ENCODE peak calls at places on chromosomes 16 and 17, in six cellular contexts. V, I, Q, T, B and K are unnamed samples.
A peak's percentile ranks its signal among the peaks of the same experiment; 100 is the strongest.

GRCh38 chr16:59169168-59169567 is 435.1 kb upstream of the GOT2 start:
- DNase-seq in B (no peak), Q (no peak), V (no peak), T (no peak), I (no peak), K (no peak)

GRCh38 chr17:19644493-19645210 is 3.9 kb upstream of the ALDH3A2 start:
- DNase-seq in T (no peak), I (no peak), Q (no peak), V (no peak), B (no peak), K (peak; percentile 55)

GRCh38 chr16:22306788-22307187 is 9.6 kb downstream of the POLR3E start:
- DNase-seq in V (no peak), T (no peak), Q (no peak), I (no peak), B (no peak), K (no peak)

GRCh38 chr16:79169239-79169638 is 431.3 kb downstream of the MAF start:
- DNase-seq in T (peak; percentile 24), B (no peak), V (no peak), Q (peak; percentile 85), I (no peak), K (no peak)

GRCh38 chr17:72726936-72727335 is 365.6 kb downstream of the SLC39A11 start:
- DNase-seq in T (no peak), I (no peak), Q (no peak), V (no peak), B (no peak), K (no peak)

GRCh38 chr17:67018429-67019125 is 25.8 kb upstream of the CACNG1 start:
- DNase-seq in V (no peak), T (no peak), Q (no peak), I (no peak), B (no peak), K (no peak)

GRCh38 chr17:78923660-78924453 is 1.3 kb downstream of the TIMP2 start:
- DNase-seq in Q (peak; percentile 91), B (peak; percentile 95), T (peak; percentile 96), I (no peak), V (peak; percentile 82), K (no peak)

GRCh38 chr16:82452002-82452741 is 174.6 kb upstream of the CDH13 start:
- DNase-seq in I (no peak), T (no peak), Q (no peak), V (no peak), B (no peak), K (no peak)

GRCh38 chr16:7014756-7015155 is 317.9 kb upstream of the RBFOX1 start:
- DNase-seq in Q (no peak), I (no peak), T (no peak), B (no peak), V (no peak), K (no peak)

GRCh38 chr17:73436966-73437365 is 125.2 kb upstream of the CDC42EP4 start:
- DNase-seq in I (no peak), T (no peak), V (no peak), B (no peak), Q (no peak), K (no peak)

GRCh38 chr16:55710466-55710865 is 54.7 kb downstream of the SLC6A2 start:
- DNase-seq in T (no peak), Q (peak; percentile 82), B (no peak), V (no peak), I (no peak), K (peak; percentile 1)

GRCh38 chr17:82366749-82367148 is 4.8 kb upstream of the UTS2R start:
- DNase-seq in I (no peak), Q (no peak), V (no peak), T (no peak), B (no peak), K (no peak)

GRCh38 chr17:63549946-63550815 is at the start of gene DCAF7:
- DNase-seq in Q (peak; percentile 100), B (peak; percentile 100), I (peak; percentile 99), T (peak; percentile 100), V (peak; percentile 100), K (peak; percentile 100)

GRCh38 chr17:34519286-34519685 is 60.1 kb upstream of the TMEM132E start:
- DNase-seq in B (no peak), I (no peak), Q (peak; percentile 94), V (no peak), T (no peak), K (no peak)

GRCh38 chr16:65312795-65313194 is 190.9 kb upstream of the CDH11 start:
- DNase-seq in I (peak; percentile 67), B (no peak), T (no peak), Q (no peak), V (no peak), K (peak; percentile 72)

GRCh38 chr17:73646409-73647305 is 2.4 kb upstream of the SDK2 start:
- DNase-seq in T (no peak), B (no peak), I (no peak), V (no peak), Q (peak; percentile 86), K (no peak)

GRCh38 chr17:32266389-32267269 is 997 bp downstream of the RHBDL3 start:
- DNase-seq in I (no peak), Q (peak; percentile 91), V (no peak), T (no peak), B (peak; percentile 24), K (no peak)

GRCh38 chr16:83934684-83934977 is 18.4 kb upstream of the OSGIN1 start:
- DNase-seq in T (no peak), Q (no peak), B (no peak), V (no peak), I (no peak), K (no peak)

GRCh38 chr16:88835383-88835782 is 21.4 kb downstream of the GALNS start:
- DNase-seq in Q (no peak), V (peak; percentile 80), I (peak; percentile 16), B (no peak), T (no peak), K (peak; percentile 64)

GRCh38 chr17:50266384-50267073 is 7.7 kb upstream of the TMEM92 start:
- DNase-seq in T (peak; percentile 31), B (peak; percentile 68), I (peak; percentile 66), V (peak; percentile 91), Q (peak; percentile 67), K (peak; percentile 89)

GRCh38 chr17:77320501-77321256 is 179.9 kb downstream of the SEC14L1 start:
- DNase-seq in B (no peak), V (peak; percentile 82), Q (peak; percentile 45), I (no peak), T (no peak), K (peak; percentile 58)

GRCh38 chr16:17018715-17019014 is 452.1 kb downstream of the XYLT1 start:
- DNase-seq in I (no peak), Q (no peak), T (no peak), V (no peak), B (no peak), K (no peak)

GRCh38 chr16:66741131-66741900 is 10.1 kb downstream of the DYNC1LI2 start:
- DNase-seq in T (peak; percentile 94), B (peak; percentile 96), I (peak; percentile 71), V (peak; percentile 96), Q (no peak), K (peak; percentile 94)

GRCh38 chr16:14307059-14307531 is 236.0 kb downstream of the MRTFB start:
- DNase-seq in V (no peak), Q (peak; percentile 61), B (no peak), T (no peak), I (no peak), K (no peak)

GRCh38 chr16:14308357-14308723 is 237.2 kb downstream of the MRTFB start:
- DNase-seq in I (no peak), Q (no peak), V (no peak), B (no peak), T (no peak), K (no peak)

GRCh38 chr16:14304891-14305459 is 233.9 kb downstream of the MRTFB start:
- DNase-seq in Q (no peak), B (no peak), I (no peak), V (no peak), T (no peak), K (no peak)

GRCh38 chr16:14307623-14308356 is 236.7 kb downstream of the MRTFB start:
- DNase-seq in I (no peak), T (peak; percentile 69), V (no peak), B (peak; percentile 78), Q (peak; percentile 73), K (peak; percentile 51)

DNA sequence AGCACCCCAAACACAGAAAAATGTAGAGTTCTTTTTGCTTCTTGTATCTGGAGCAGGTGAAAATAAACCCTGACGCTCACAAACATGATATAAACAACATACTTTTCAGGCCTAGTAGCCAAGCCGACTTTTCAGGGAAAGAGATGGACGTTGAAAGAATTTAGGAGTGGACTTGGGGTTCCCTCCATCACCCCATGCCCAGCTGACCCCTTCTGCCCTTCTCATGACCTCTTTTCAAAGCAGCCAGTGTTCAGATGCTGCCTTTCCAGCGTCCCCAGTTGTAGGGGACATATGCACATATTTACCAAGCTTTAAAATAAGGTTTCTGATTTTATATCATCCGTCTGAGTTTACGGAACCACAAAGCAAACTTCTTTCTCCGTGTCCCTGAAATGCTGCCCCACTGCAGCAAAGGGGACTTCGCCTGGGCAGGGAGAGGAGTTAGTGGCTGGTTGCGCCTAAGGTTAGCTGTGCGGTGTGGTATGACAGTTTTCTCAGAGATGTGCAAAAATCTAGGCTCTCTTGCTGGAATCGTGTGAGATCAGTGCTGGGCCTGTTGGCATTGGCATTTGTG is 235.5 kb downstream of the MRTFB start:
- DNase-seq in V (no peak), I (no peak), Q (no peak), T (no peak), B (no peak), K (no peak)
- H3K4me3 ChIP-seq in V (no peak overlapping the region), I (no peak overlapping the region), Q (no peak overlapping the region), T (no peak overlapping the region), B (no peak overlapping the region), K (no peak overlapping the region)

GRCh38 chr17:21374455-21375161 is 1.5 kb upstream of the KCNJ12 start:
- DNase-seq in T (no peak), B (no peak), V (no peak), Q (no peak), I (no peak), K (no peak)
- TF ChIP-seq CTCF in T (no peak), B (no peak), V (no peak), Q (no peak), I (no peak), K (no peak)

DNA sequence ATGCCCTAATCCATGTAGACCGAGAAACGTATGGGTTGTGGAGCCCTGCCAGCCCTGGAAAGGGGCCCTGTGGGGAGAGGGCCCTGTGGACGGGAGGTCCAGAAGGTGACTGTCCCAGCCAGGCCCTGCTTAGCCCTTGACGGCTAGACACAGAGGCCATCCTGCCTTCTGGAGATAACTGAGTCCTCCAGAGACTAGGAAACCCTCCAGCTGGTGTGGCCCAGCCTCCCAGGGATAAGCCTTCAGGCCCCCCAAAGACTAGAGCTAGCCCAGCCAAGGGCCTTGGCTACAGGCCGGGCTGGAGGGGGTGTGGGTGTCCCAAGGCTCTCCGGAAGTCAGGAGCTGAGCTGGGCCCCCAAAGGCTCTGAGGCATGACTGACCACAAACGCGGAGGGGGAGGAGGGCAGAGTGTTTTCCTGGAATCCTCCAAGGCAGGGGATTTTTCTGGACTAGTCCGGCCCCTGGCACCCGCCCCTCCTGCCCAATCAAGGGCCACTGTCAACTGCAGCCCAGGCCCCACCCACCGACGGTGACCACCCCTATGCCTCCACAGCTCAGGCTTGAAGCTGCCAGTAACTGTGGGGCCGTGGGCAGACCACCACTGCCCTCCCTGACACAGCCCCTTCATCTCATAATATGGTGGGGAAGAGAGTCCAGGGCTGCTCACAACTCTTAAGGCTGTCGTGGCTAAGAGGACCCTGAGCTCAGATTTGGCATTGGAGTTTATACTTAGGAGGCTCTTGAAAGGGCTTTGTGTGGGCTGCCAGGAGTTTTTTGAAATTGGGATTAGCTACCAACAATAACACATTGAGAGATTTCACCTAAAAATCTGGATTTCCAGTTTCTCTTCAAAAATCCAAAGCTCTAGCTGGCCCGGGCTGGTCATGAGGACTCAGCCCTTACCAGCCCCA is 823 bp upstream of the VASN start:
- DNase-seq in I (peak; percentile 86), B (peak; percentile 50), T (peak; percentile 61), Q (no peak), V (peak; percentile 90), K (peak; percentile 94)
- H3K4me3 ChIP-seq in I (peak overlapping the region; percentile 19), B (no peak overlapping the region), T (peak overlapping the region; percentile 67), Q (no peak overlapping the region), V (peak overlapping the region; percentile 76), K (peak overlapping the region; percentile 97)

GRCh38 chr17:48486557-48486956 is 44.3 kb downstream of the HOXB1 start:
- DNase-seq in T (no peak), I (peak; percentile 87), Q (peak; percentile 68), B (no peak), V (peak; percentile 56), K (peak; percentile 98)
- TF ChIP-seq CTCF in T (no peak), I (peak; percentile 49), Q (no peak), B (no peak), V (no peak), K (peak; percentile 50)